ENCODE peak calls at places on chromosomes 6 and 20, in six cellular contexts. Z, K, G, R, S and C are unnamed samples.

GRCh38 chr20:22682381-22682780 is 98.0 kb upstream of the FOXA2 start:
- DNase-seq in Z (no peak), K (no peak), G (no peak), R (no peak), S (no peak), C (no peak)

GRCh38 chr6:47256981-47257730 is 52.5 kb downstream of the TNFRSF21 start:
- DNase-seq in Z (no peak), K (no peak), G (no peak), R (no peak), S (no peak), C (no peak)

GRCh38 chr20:37611346-37611745 is 82.5 kb upstream of the CTNNBL1 start:
- DNase-seq in Z (no peak), K (no peak), G (no peak), R (no peak), S (no peak), C (no peak)

GRCh38 chr6:43993881-43994523 is 133.2 kb downstream of the MRPL14 start:
- DNase-seq in Z (no peak), K (peak), G (no peak), R (no peak), S (no peak), C (no peak)

GRCh38 chr6:89299451-89299850 is 15.6 kb downstream of the GABRR2 start:
- DNase-seq in Z (peak), K (peak), G (no peak), R (no peak), S (peak), C (no peak)

GRCh38 chr20:9160760-9161159 is 91.9 kb downstream of the PLCB4 start:
- DNase-seq in Z (no peak), K (no peak), G (no peak), R (no peak), S (no peak), C (no peak)

GRCh38 chr6:154127638-154128037 is 88.6 kb downstream of the OPRM1 start:
- DNase-seq in Z (peak), K (no peak), G (no peak), R (no peak), S (no peak), C (no peak)

GRCh38 chr6:16154904-16155303 is 26.0 kb downstream of the MYLIP start:
- DNase-seq in Z (no peak), K (peak), G (no peak), R (no peak), S (peak), C (peak)

GRCh38 chr6:67606905-67607828 is 1027.9 kb upstream of the ADGRB3 start:
- DNase-seq in Z (no peak), K (peak), G (no peak), R (no peak), S (peak), C (peak)

GRCh38 chr6:166567813-166568212 is 18.7 kb downstream of the RAMACL start:
- DNase-seq in Z (no peak), K (no peak), G (no peak), R (no peak), S (no peak), C (no peak)

GRCh38 chr20:13231031-13231752 is 10.1 kb downstream of the ISM1 start:
- DNase-seq in Z (peak), K (peak), G (no peak), R (peak), S (peak), C (peak)

GRCh38 chr6:81331526-81331925 is 421.0 kb downstream of the TENT5A start:
- DNase-seq in Z (no peak), K (peak), G (no peak), R (no peak), S (peak), C (peak)

GRCh38 chr20:16392346-16392745 is 180.9 kb downstream of the KIF16B start:
- DNase-seq in Z (no peak), K (no peak), G (no peak), R (no peak), S (no peak), C (no peak)

GRCh38 chr6:142902636-142903053 is 42.3 kb downstream of the HIVEP2 start:
- DNase-seq in Z (no peak), K (peak), G (peak), R (peak), S (peak), C (peak)

GRCh38 chr20:22827916-22828315 is 207.2 kb upstream of the SSTR4 start:
- DNase-seq in Z (no peak), K (peak), G (no peak), R (no peak), S (no peak), C (no peak)

GRCh38 chr20:52682271-52682670 is 289.9 kb upstream of the TSHZ2 start:
- DNase-seq in Z (no peak), K (no peak), G (no peak), R (no peak), S (no peak), C (no peak)

GRCh38 chr6:30646450-30647038 is 389 bp upstream of the C6orf136 start:
- DNase-seq in Z (peak), K (no peak), G (peak), R (no peak), S (no peak), C (no peak)

GRCh38 chr6:155387551-155387950 is 68.1 kb downstream of the NOX3 start:
- DNase-seq in Z (no peak), K (no peak), G (no peak), R (no peak), S (no peak), C (no peak)

GRCh38 chr20:61450549-61450948 is 198.5 kb downstream of the CDH4 start:
- DNase-seq in Z (no peak), K (no peak), G (no peak), R (no peak), S (no peak), C (no peak)

GRCh38 chr6:164252952-164253351 is 838.4 kb downstream of the QKI start:
- DNase-seq in Z (peak), K (no peak), G (no peak), R (no peak), S (no peak), C (no peak)

GRCh38 chr6:157569543-157569942 is 188.6 kb downstream of the ZDHHC14 start:
- DNase-seq in Z (no peak), K (no peak), G (no peak), R (no peak), S (no peak), C (no peak)

GRCh38 chr6:122184260-122184934 is 215.1 kb upstream of the HSF2 start:
- DNase-seq in Z (no peak), K (peak), G (no peak), R (no peak), S (peak), C (peak)

GRCh38 chr6:154705471-154706113 is 27.6 kb upstream of the SCAF8 start:
- DNase-seq in Z (peak), K (peak), G (peak), R (no peak), S (no peak), C (no peak)

GRCh38 chr6:31243508-31243907 is 28.4 kb downstream of the HLA-C start:
- DNase-seq in Z (no peak), K (peak), G (no peak), R (no peak), S (no peak), C (no peak)

GRCh38 chr6:141403827-141404226 is 728.9 kb upstream of the GJE1 start:
- DNase-seq in Z (no peak), K (no peak), G (no peak), R (no peak), S (no peak), C (peak)

GRCh38 chr6:34585512-34586045 is 29.4 kb upstream of the SPDEF start:
- DNase-seq in Z (no peak), K (no peak), G (no peak), R (no peak), S (peak), C (no peak)

GRCh38 chr6:111767752-111768430 is 105.4 kb downstream of the FYN start:
- DNase-seq in Z (no peak), K (no peak), G (no peak), R (no peak), S (no peak), C (no peak)

GRCh38 chr6:114075300-114075699 is 104.4 kb upstream of the HDAC2 start:
- DNase-seq in Z (no peak), K (no peak), G (no peak), R (no peak), S (no peak), C (no peak)

GRCh38 chr6:96899019-96899418 is 1.3 kb upstream of the NDUFAF4 start:
- DNase-seq in Z (peak), K (peak), G (peak), R (no peak), S (peak), C (peak)

DNA sequence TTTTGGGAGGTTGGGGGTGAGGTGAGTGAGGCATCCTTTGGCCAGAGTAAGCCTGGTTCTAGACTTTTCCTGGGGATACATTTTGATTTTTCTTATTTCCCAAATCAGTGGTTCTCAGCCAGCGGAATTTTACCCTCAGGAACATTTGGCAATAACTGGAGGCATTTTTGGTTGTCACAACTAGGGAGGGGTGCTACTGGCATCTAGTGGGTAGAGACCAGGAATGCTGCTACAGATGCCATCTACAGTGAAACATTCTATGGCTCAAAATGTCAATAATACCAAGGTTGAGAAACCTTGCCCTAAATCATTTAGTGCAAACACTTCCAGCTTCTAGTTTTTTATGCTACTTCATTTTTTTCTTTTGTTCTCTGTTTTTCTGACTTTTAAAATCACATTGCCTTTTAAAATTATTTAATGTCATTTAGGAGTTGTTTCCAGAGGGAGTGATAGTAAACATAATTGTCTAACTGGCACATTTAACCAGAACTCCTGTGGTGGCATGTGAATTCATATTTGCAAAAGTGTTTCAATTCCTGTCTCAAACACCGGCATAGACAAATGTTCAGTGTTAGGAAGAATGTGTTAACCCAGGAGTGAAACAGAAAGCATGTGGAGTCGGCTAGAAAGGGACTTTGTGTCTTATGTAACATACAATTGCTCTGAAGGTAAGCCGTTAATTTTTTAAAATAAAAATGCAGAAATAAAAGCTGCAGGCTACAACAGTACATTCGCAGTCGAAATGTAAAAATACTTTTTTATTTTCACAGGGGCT is 59.0 kb downstream of the QRSL1 start:
- DNase-seq in Z (no peak), K (peak), G (no peak), R (no peak), S (no peak), C (no peak)
- TF ChIP-seq CTCF in Z (peak), K (peak), G (no peak), R (no peak), S (no peak), C (no peak)

GRCh38 chr20:51365670-51366069 is 176.8 kb downstream of the NFATC2 start:
- DNase-seq in Z (no peak), K (peak), G (no peak), R (no peak), S (peak), C (peak)
- H3K4me3 ChIP-seq in Z (no peak), K (peak), G (no peak), R (no peak), S (no peak), C (no peak)

GRCh38 chr20:1003920-1004697 is 2.0 kb upstream of the RSPO4 start:
- DNase-seq in Z (no peak), K (no peak), G (no peak), R (no peak), S (no peak), C (no peak)

GRCh38 chr20:998431-998830 is 3.7 kb downstream of the RSPO4 start:
- DNase-seq in Z (no peak), K (no peak), G (no peak), R (no peak), S (no peak), C (no peak)

GRCh38 chr20:1001981-1002681 is at the start of gene RSPO4:
- DNase-seq in Z (peak), K (no peak), G (no peak), R (no peak), S (no peak), C (no peak)

GRCh38 chr20:1002682-1003561 is 811 bp upstream of the RSPO4 start:
- DNase-seq in Z (no peak), K (no peak), G (no peak), R (no peak), S (no peak), C (no peak)

DNA sequence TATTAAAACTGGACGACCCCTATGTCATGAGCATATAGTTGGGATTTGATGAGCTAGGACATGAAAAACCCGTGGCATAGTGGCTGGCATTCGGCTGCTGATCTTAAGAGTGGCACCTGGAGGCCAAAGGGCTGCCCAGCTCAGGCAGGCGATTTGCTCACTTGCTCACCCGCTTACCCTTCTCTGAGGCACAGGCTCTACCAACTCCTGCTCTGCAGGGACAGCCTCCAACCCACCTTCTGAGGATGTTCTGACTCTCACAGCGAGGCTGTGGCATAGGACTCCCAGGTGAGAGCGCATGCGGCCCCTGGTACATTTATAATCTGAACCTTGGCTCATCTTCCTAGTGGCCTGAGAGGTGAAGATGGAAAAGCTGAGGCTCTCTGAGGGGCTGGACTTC is 995 bp downstream of the RSPO4 start:
- DNase-seq in Z (no peak), K (no peak), G (no peak), R (no peak), S (no peak), C (no peak)
- TF ChIP-seq CTCF in Z (no peak), K (no peak), G (no peak), R (no peak), S (no peak), C (no peak)

DNA sequence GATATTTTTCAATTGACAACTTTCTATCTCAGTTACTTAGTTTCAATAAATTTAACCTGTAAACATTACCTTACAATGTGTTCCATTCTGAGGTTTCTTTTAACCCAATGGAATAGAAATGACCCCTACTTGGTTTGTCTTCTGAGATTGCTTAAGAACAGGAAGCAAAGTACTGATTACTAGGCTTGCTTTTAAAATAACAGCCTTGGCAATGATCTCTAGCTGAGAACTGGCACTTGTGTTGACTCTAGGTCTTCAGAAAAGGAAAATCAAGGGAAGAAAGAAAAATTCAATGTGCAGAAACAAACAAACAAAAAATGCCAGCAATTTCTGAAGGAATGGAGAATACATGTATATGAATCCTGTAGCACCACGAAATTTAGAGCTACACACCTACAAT is 66.1 kb downstream of the SYNE1 start:
- DNase-seq in Z (no peak), K (no peak), G (no peak), R (no peak), S (no peak), C (no peak)
- H3K4me3 ChIP-seq in Z (no peak), K (no peak), G (no peak), R (no peak), S (no peak), C (no peak)

GRCh38 chr6:94071835-94072234 is 652.5 kb upstream of the EPHA7 start:
- DNase-seq in Z (peak), K (peak), G (no peak), R (no peak), S (no peak), C (peak)
- TF ChIP-seq CTCF in Z (peak), K (peak), G (peak), R (no peak), S (no peak), C (peak)

GRCh38 chr6:79869184-79869583 is 78.2 kb downstream of the ELOVL4 start:
- DNase-seq in Z (no peak), K (no peak), G (no peak), R (no peak), S (no peak), C (no peak)

GRCh38 chr6:79872303-79872702 is 75.0 kb downstream of the ELOVL4 start:
- DNase-seq in Z (no peak), K (no peak), G (no peak), R (no peak), S (no peak), C (no peak)

GRCh38 chr6:79872986-79873385 is 74.4 kb downstream of the ELOVL4 start:
- DNase-seq in Z (no peak), K (peak), G (no peak), R (no peak), S (peak), C (peak)

GRCh38 chr6:79868098-79868722 is 79.1 kb downstream of the ELOVL4 start:
- DNase-seq in Z (peak), K (peak), G (peak), R (no peak), S (peak), C (peak)

GRCh38 chr6:79869600-79870084 is 77.7 kb downstream of the ELOVL4 start:
- DNase-seq in Z (peak), K (peak), G (no peak), R (peak), S (peak), C (peak)
- H3K4me3 ChIP-seq in Z (peak), K (peak), G (peak), R (no peak), S (no peak), C (no peak)

DNA sequence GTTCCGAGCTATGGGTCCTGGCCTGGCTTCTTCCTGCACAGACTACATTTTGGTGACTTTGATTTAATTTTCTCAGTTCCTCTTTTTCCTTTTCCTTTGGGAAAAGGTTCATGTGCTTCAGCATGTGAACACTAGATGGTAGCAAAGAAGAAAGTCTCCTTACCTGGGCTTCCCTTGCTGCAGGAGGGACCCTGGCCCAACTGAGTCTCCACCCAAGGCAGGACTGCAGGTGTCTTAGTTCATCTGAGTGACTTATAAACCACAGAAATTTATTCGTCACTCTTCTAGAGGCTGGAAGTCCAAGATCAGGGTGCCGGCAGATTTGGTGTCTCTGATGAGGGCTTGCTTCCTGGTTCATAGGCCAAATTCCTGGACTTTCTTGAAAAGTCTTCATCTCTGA is 163.2 kb downstream of the SYCP2 start:
- DNase-seq in Z (peak), K (peak), G (no peak), R (no peak), S (no peak), C (no peak)
- TF ChIP-seq CTCF in Z (peak), K (peak), G (no peak), R (no peak), S (no peak), C (no peak)

GRCh38 chr6:109452181-109452580 is 3.4 kb downstream of the MICAL1 start:
- DNase-seq in Z (no peak), K (no peak), G (no peak), R (no peak), S (no peak), C (no peak)
- H3K4me3 ChIP-seq in Z (no peak), K (no peak), G (no peak), R (no peak), S (no peak), C (no peak)

GRCh38 chr20:19249515-19249914 is 37.1 kb downstream of the SLC24A3 start:
- DNase-seq in Z (no peak), K (peak), G (no peak), R (no peak), S (peak), C (no peak)
- TF ChIP-seq CTCF in Z (peak), K (peak), G (peak), R (no peak), S (no peak), C (no peak)

GRCh38 chr20:32358883-32359632 is 927 bp downstream of the ASXL1 start:
- DNase-seq in Z (peak), K (peak), G (no peak), R (peak), S (peak), C (peak)
- H3K4me3 ChIP-seq in Z (peak), K (peak), G (peak), R (peak), S (peak), C (peak)